ENCODE peak calls at places on chromosomes 12 and 14, in four cellular contexts. B is mesendoderm, N is neuronal stem cell, F is IMR-90. C is an unnamed sample.

GRCh38 chr14:105852378-105853088 is 326.1 kb downstream of the TMEM121 start:
- DNase-seq in F (no peak), B (no peak), N (no peak), C (no peak)

GRCh38 chr12:54393743-54394142 is 9.2 kb upstream of the ZNF385A start:
- DNase-seq in B (no peak), N (no peak), F (no peak), C (no peak)

GRCh38 chr14:96630281-96630680 is 128.1 kb downstream of the PAPOLA start:
- DNase-seq in B (no peak), F (no peak), N (no peak), C (no peak)

GRCh38 chr12:99918003-99918402 is 66.7 kb downstream of the ANKS1B start:
- DNase-seq in N (no peak), F (no peak), B (no peak), C (no peak)

GRCh38 chr12:129673807-129674206 is 230.0 kb downstream of the TMEM132D start:
- DNase-seq in B (no peak), F (no peak), N (no peak), C (no peak)

GRCh38 chr14:85387181-85387580 is 142.8 kb upstream of the FLRT2 start:
- DNase-seq in F (no peak), B (peak), N (no peak), C (no peak)

GRCh38 chr12:27906658-27907473 is 65.7 kb downstream of the PTHLH start:
- DNase-seq in N (no peak), B (no peak), F (peak), C (peak)

GRCh38 chr12:5648692-5649338 is 216.9 kb downstream of the NTF3 start:
- DNase-seq in N (peak), F (peak), B (peak), C (peak)

GRCh38 chr14:100671906-100672305 is 54.8 kb upstream of the DLK1 start:
- DNase-seq in F (no peak), B (no peak), N (no peak), C (no peak)

GRCh38 chr12:106301241-106301610 is 1.3 kb upstream of the TCP11L2 start:
- DNase-seq in N (no peak), F (no peak), B (no peak), C (peak)

GRCh38 chr12:70154960-70155589 is 88.2 kb upstream of the CNOT2 start:
- DNase-seq in B (peak), F (no peak), N (peak), C (peak)

GRCh38 chr14:61950340-61950739 is 188.1 kb downstream of the SNAPC1 start:
- DNase-seq in F (no peak), N (no peak), B (no peak), C (no peak)

GRCh38 chr14:61184117-61184516 is 97.0 kb downstream of the TMEM30B start:
- DNase-seq in F (peak), N (no peak), B (no peak), C (peak)

DNA sequence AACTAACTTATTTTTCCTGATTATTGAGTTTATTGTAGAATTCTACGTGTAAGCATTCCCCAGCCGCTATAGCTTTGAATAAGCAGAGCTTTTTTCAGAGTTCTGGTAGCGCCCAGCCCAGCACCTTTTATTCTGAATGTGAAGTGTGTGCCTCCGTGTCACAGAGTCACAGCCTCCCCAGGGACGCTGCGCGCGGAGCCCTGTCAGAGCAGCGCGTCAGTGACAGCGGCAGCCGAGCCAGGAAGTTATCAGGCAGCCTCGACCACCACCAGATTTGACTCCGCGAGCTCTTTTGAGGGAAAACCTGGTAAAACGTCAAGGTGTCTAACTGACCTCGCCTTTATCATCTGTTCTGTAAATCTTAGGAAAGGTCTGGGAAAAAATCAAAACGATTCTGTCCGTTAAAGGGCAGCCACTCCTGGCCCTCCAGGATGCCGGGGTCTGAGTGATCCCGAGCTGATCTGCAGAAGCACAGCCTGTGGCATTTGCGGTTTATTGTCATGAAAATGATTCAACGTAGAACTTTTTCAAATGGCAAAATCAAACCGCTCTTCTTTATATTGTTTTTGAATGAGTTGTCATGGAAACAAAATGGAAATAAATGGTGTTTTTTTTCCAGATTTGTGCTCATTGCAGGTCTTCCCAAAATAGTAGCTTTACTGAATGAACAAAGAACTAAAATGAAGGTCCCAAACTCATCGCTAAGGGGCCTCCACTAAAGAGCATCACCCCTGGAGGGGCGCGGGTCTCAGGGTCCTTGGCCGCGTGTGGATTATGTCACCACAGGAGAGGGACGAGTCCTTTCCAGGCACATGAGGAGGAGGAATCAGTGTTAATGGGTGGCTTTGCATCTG is 43.1 kb upstream of the MMP17 start:
- DNase-seq in N (no peak), F (peak), B (no peak), C (peak)
- H3K18ac ChIP-seq in N (no peak), F (no peak), B (no peak), C (no peak)

GRCh38 chr12:64569923-64570595 is 40.2 kb upstream of the RASSF3 start:
- DNase-seq in B (no peak), N (no peak), F (no peak), C (no peak)

GRCh38 chr12:64566882-64567517 is 43.3 kb upstream of the RASSF3 start:
- DNase-seq in F (no peak), B (peak), N (no peak), C (no peak)

GRCh38 chr12:64566122-64566521 is 44.2 kb upstream of the RASSF3 start:
- DNase-seq in B (no peak), N (no peak), F (peak), C (no peak)

GRCh38 chr12:64568313-64568712 is 42.0 kb upstream of the RASSF3 start:
- DNase-seq in B (peak), F (no peak), N (no peak), C (no peak)

GRCh38 chr12:64567570-64567969 is 42.7 kb upstream of the RASSF3 start:
- DNase-seq in F (no peak), N (no peak), B (no peak), C (no peak)
- H3K4ac ChIP-seq in F (peak), N (no peak), B (no peak), C (no peak)

GRCh38 chr14:23249810-23250209 is 12.1 kb downstream of the RNF212B start:
- DNase-seq in N (no peak), F (no peak), B (no peak), C (no peak)

GRCh38 chr14:23248601-23249000 is 10.9 kb downstream of the RNF212B start:
- DNase-seq in F (no peak), N (no peak), B (no peak), C (peak)

GRCh38 chr14:23252006-23252405 is 14.3 kb downstream of the RNF212B start:
- DNase-seq in F (no peak), N (no peak), B (peak), C (no peak)

GRCh38 chr14:23252420-23253333 is 14.9 kb downstream of the RNF212B start:
- DNase-seq in N (no peak), F (no peak), B (peak), C (no peak)
- H2BK5ac ChIP-seq in N (no peak), F (no peak), B (peak), C (no peak)

GRCh38 chr12:94587266-94588241 is 62.8 kb downstream of the TMCC3 start:
- DNase-seq in F (no peak), B (no peak), N (no peak), C (no peak)

GRCh38 chr12:94586589-94587259 is 63.6 kb downstream of the TMCC3 start:
- DNase-seq in B (no peak), N (no peak), F (no peak), C (no peak)

GRCh38 chr12:94584370-94584769 is 66.0 kb downstream of the TMCC3 start:
- DNase-seq in B (no peak), F (no peak), N (no peak), C (no peak)

GRCh38 chr12:94588271-94588785 is 62.0 kb downstream of the TMCC3 start:
- DNase-seq in F (no peak), N (no peak), B (peak), C (no peak)

GRCh38 chr12:94585624-94586023 is 64.7 kb downstream of the TMCC3 start:
- DNase-seq in B (no peak), F (no peak), N (no peak), C (no peak)
- H3K18ac ChIP-seq in B (no peak), F (no peak), N (no peak), C (no peak)

GRCh38 chr12:112433551-112433950 is 14.8 kb downstream of the PTPN11 start:
- DNase-seq in N (no peak), B (no peak), F (no peak), C (no peak)
- H3K4ac ChIP-seq in N (no peak), B (no peak), F (no peak), C (no peak)

C was measured in mesenchymal stem cell.